ENCODE peak calls at places on chromosomes 13 and 19, in eight cellular contexts. A is prostate gland, T is breast epithelium, M is GM12878, P is GM23338, Z is upper lobe of left lung, K is sigmoid colon, S is K562. O is an unnamed sample.

GRCh38 chr19:13020002-13020414 is 24.7 kb downstream of the NFIX start:
- DNase-seq in A (no peak), T (no peak), M (no peak), P (peak; percentile 93), Z (no peak), K (no peak), S (no peak), O (no peak)

GRCh38 chr13:20495087-20496023 is 30.3 kb downstream of the CRYL1 start:
- DNase-seq in A (peak; percentile 67), T (peak; percentile 43), M (peak; percentile 40), P (peak; percentile 75), Z (no peak), K (no peak), S (peak; percentile 54), O (peak; percentile 73)

GRCh38 chr13:105035092-105035491 is 1500.4 kb downstream of the EFNB2 start:
- DNase-seq in A (no peak), T (no peak), M (no peak), P (no peak), Z (no peak), K (no peak), S (no peak), O (no peak)

GRCh38 chr19:13526552-13526951 is 20.3 kb upstream of the CACNA1A start:
- DNase-seq in A (no peak), T (no peak), M (no peak), P (peak; percentile 77), Z (no peak), K (no peak), S (peak; percentile 51), O (no peak)

GRCh38 chr19:7870571-7871279 is 3.5 kb downstream of the PRR36 start:
- DNase-seq in A (no peak), T (peak; percentile 84), M (no peak), P (peak; percentile 96), Z (no peak), K (no peak), S (peak; percentile 73), O (peak; percentile 67)

GRCh38 chr19:19562665-19563347 is 24.7 kb downstream of the CILP2 start:
- DNase-seq in A (no peak), T (no peak), M (no peak), P (peak; percentile 54), Z (no peak), K (no peak), S (no peak), O (no peak)

GRCh38 chr13:92362717-92363116 is 863.9 kb upstream of the GPC6 start:
- DNase-seq in A (no peak), T (no peak), M (no peak), P (no peak), Z (no peak), K (no peak), S (no peak), O (no peak)

GRCh38 chr19:38975214-38975860 is at the start of gene FBXO17:
- DNase-seq in A (peak; percentile 42), T (no peak), M (no peak), P (peak; percentile 70), Z (peak; percentile 92), K (peak; percentile 81), S (peak; percentile 81), O (peak; percentile 27)

GRCh38 chr13:40442826-40443225 is 223.6 kb downstream of the FOXO1 start:
- DNase-seq in A (no peak), T (no peak), M (no peak), P (no peak), Z (no peak), K (no peak), S (no peak), O (no peak)

GRCh38 chr19:19095691-19096090 is 31.9 kb downstream of the SLC25A42 start:
- DNase-seq in A (no peak), T (no peak), M (no peak), P (no peak), Z (no peak), K (no peak), S (no peak), O (no peak)

GRCh38 chr13:40589285-40590109 is 76.9 kb downstream of the FOXO1 start:
- DNase-seq in A (peak; percentile 27), T (no peak), M (peak; percentile 88), P (no peak), Z (no peak), K (peak; percentile 68), S (no peak), O (peak; percentile 48)

GRCh38 chr13:36054041-36054440 is 77.1 kb downstream of the DCLK1 start:
- DNase-seq in A (no peak), T (no peak), M (no peak), P (no peak), Z (no peak), K (no peak), S (no peak), O (no peak)

GRCh38 chr19:14114854-14115253 is 2.7 kb downstream of the PRKACA start:
- DNase-seq in A (no peak), T (no peak), M (no peak), P (peak; percentile 77), Z (peak; percentile 84), K (peak; percentile 76), S (peak; percentile 41), O (peak; percentile 71)

GRCh38 chr19:2547721-2548120 is 71.8 kb downstream of the GADD45B start:
- DNase-seq in A (no peak), T (no peak), M (no peak), P (no peak), Z (no peak), K (peak; percentile 60), S (no peak), O (no peak)

GRCh38 chr13:98978280-98978679 is 416 bp upstream of the DOCK9 start:
- DNase-seq in A (no peak), T (no peak), M (no peak), P (no peak), Z (no peak), K (no peak), S (no peak), O (no peak)

GRCh38 chr13:40539954-40540706 is 126.3 kb downstream of the FOXO1 start:
- DNase-seq in A (peak; percentile 34), T (no peak), M (no peak), P (peak; percentile 83), Z (no peak), K (no peak), S (no peak), O (no peak)

GRCh38 chr19:2888739-2889224 is 11.9 kb upstream of the ZNF57 start:
- DNase-seq in A (no peak), T (peak; percentile 82), M (no peak), P (peak; percentile 64), Z (peak; percentile 85), K (no peak), S (no peak), O (peak; percentile 23)

GRCh38 chr19:934865-935422 is 9.1 kb downstream of the ARID3A start:
- DNase-seq in A (peak; percentile 94), T (peak; percentile 86), M (no peak), P (no peak), Z (peak; percentile 95), K (peak; percentile 94), S (no peak), O (peak; percentile 86)

GRCh38 chr19:35789195-35789977 is 14.0 kb downstream of the ARHGAP33 start:
- DNase-seq in A (no peak), T (no peak), M (no peak), P (no peak), Z (peak; percentile 70), K (no peak), S (no peak), O (no peak)

GRCh38 chr19:47111081-47111589 is 2.4 kb downstream of the ZC3H4 start:
- DNase-seq in A (no peak), T (no peak), M (no peak), P (no peak), Z (peak; percentile 81), K (peak; percentile 71), S (peak; percentile 51), O (peak; percentile 41)

GRCh38 chr13:41058229-41059070 is 2.9 kb upstream of the WBP4 start:
- DNase-seq in A (no peak), T (no peak), M (no peak), P (no peak), Z (no peak), K (no peak), S (no peak), O (no peak)

GRCh38 chr13:113166266-113166665 is 7.8 kb downstream of the PROZ start:
- DNase-seq in A (no peak), T (no peak), M (no peak), P (no peak), Z (no peak), K (no peak), S (no peak), O (no peak)

GRCh38 chr19:48510421-48511268 is 990 bp downstream of the LMTK3 start:
- DNase-seq in A (peak; percentile 66), T (peak; percentile 60), M (no peak), P (peak; percentile 92), Z (peak; percentile 56), K (peak; percentile 82), S (peak; percentile 67), O (peak; percentile 71)
- TF ChIP-seq CTCF in A (no peak), T (no peak), M (no peak), P (no peak), Z (no peak), K (no peak), S (no peak), O (no peak)

DNA sequence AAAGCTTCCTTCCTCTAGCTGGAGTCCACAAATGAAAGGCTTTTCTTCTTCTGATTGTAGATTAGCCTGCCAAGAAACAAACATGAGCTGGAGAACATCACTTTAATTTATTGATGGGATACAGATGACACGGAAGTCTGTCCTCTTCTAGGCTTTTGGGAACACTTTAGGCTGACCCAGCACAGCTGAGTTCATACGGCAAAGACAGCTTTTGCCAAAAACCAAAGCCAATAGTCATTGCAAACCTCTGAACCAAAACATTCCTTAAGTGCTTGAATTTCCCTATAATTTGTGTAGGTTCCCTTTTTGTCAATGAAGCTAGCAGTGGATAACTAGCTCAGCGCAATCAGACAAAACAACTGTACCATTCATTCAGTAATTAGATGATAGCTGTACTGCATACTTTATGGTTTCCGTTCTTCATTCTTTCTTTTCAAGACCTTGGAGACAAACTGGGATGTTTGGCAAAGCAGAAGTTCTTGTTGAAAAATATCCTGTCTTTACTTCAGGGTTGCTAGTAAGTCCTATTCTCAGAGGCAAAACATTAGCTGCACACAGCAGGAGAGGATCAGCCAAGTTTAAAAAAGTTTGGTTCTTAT is 95.7 kb upstream of the SPRY2 start:
- DNase-seq in A (no peak), T (no peak), M (no peak), P (no peak), Z (no peak), K (peak; percentile 72), S (no peak), O (no peak)
- TF ChIP-seq POLR2AphosphoS5 in A (no peak), T (peak; percentile 79), M (no peak), P (no peak), Z (no peak), K (peak; percentile 46), S (no peak), O (peak; percentile 34)

GRCh38 chr13:31947105-31947504 is 84.5 kb upstream of the FRY start:
- DNase-seq in A (no peak), T (no peak), M (no peak), P (no peak), Z (no peak), K (no peak), S (no peak), O (no peak)
- TF ChIP-seq CTCF in A (no peak), T (no peak), M (no peak), P (no peak), Z (no peak), K (no peak), S (no peak), O (no peak)

DNA sequence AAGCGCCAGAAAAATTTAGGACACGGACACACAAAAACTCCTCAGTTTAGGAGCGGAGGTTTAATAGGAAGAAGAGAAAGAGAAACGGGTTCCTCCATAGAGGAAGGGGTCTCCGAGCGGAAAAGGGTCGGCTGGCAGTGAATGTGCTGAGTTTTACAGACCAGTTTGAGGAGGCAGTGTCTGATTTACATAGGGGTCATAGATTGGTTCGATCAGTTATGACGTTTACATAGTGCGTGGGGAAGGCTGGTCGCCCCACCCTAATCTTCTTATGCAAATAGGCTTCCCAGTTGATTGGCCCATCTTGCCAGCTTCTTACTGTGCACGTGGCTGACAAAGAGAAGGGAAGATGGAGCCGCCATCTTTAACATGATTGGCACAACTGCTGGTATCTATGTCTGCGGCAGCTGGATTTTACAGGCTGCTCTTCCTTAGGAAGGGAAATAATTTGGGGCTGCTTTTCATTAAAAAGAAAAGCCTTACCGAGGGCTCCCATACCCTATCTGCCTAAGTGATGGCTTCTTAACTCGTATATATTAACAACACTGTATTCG is 1.2 kb upstream of the ZNF225 start:
- DNase-seq in A (no peak), T (no peak), M (no peak), P (peak; percentile 96), Z (no peak), K (no peak), S (no peak), O (no peak)
- TF ChIP-seq POLR2AphosphoS5 in A (no peak), T (no peak), M (no peak), P (peak; percentile 77), Z (no peak), K (no peak), S (no peak), O (no peak)